ENCODE peak calls at places on chromosomes 5 and 9, in six cellular contexts. Q is mucosa of descending colon, J is fibroblast of pulmonary artery, C is HFF-Myc, D is ovary, U is glutamatergic neuron. M is an unnamed sample.

GRCh38 chr9:99785010-99785590 is 36.6 kb upstream of the NR4A3 start:
- DNase-seq in Q (no peak), J (no peak), C (no peak), D (no peak), U (no peak), M (no peak)

GRCh38 chr9:4678679-4679267 is 596 bp upstream of the CDC37L1 start:
- DNase-seq in Q (no peak), J (peak; percentile 56), C (no peak), D (no peak), U (no peak), M (no peak)

GRCh38 chr5:146329697-146330096 is 8.9 kb upstream of the POU4F3 start:
- DNase-seq in Q (no peak), J (no peak), C (no peak), D (no peak), U (no peak), M (no peak)

GRCh38 chr5:181173027-181173419 is 25.6 kb downstream of the OR2V2 start:
- DNase-seq in Q (no peak), J (no peak), C (no peak), D (no peak), U (no peak), M (no peak)

GRCh38 chr5:93577807-93578178 is 3.2 kb downstream of the NR2F1-AS1 start:
- DNase-seq in Q (no peak), J (no peak), C (no peak), D (no peak), U (no peak), M (no peak)

GRCh38 chr5:154479160-154479943 is 1.3 kb upstream of the HAND1 start:
- DNase-seq in Q (no peak), J (no peak), C (no peak), D (no peak), U (no peak), M (no peak)

GRCh38 chr9:36276840-36277239 is 18.6 kb upstream of the GNE start:
- DNase-seq in Q (no peak), J (peak; percentile 79), C (peak; percentile 67), D (no peak), U (no peak), M (no peak)

GRCh38 chr5:123429993-123430392 is 6.8 kb upstream of the CEP120 start:
- DNase-seq in Q (no peak), J (peak; percentile 98), C (no peak), D (no peak), U (no peak), M (no peak)

DNA sequence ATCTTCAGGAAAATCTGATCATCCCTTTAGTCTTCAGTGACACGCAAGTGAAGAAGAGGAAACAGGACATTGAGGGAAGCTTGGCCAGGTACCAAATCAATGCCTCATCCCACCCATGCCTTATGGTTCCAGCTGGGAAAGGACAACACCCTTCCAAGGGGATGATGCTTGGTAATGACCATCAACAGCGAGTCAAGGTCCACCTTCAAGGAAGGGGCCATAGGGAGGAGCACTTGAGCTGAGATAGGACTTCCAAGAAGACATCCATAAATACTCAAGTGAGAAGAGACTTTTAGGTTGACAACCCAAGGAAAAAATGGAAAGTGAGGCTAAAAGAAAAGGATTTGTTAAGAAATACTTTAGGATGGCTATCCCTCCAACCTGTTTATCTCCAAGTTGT is 27.1 kb upstream of the GAS1 start:
- DNase-seq in Q (no peak), J (no peak), C (no peak), D (no peak), U (no peak), M (no peak)
- TF ChIP-seq CTCF in Q (no peak), J (no peak), C (no peak), D (no peak), U (no peak), M (no peak)

GRCh38 chr5:95222836-95223235 is 62.1 kb downstream of the MCTP1 start:
- DNase-seq in Q (no peak), J (no peak), C (no peak), D (no peak), U (no peak), M (no peak)
- TF ChIP-seq CTCF in Q (no peak), J (no peak), C (no peak), D (no peak), U (no peak), M (no peak)

GRCh38 chr5:95960802-95961616 is 642 bp downstream of the ELL2 start:
- DNase-seq in Q (peak; percentile 90), J (peak; percentile 84), C (no peak), D (peak; percentile 85), U (peak; percentile 89), M (peak; percentile 92)
- TF ChIP-seq CTCF in Q (peak; percentile 76), J (peak; percentile 25), C (peak; percentile 57), D (peak; percentile 84), U (peak; percentile 74), M (peak; percentile 85)

GRCh38 chr5:111517853-111518501 is 5.6 kb upstream of the STARD4 start:
- DNase-seq in Q (no peak), J (no peak), C (no peak), D (no peak), U (no peak), M (no peak)

GRCh38 chr5:111520908-111521307 is 8.6 kb upstream of the STARD4 start:
- DNase-seq in Q (no peak), J (no peak), C (no peak), D (no peak), U (no peak), M (no peak)

GRCh38 chr5:111514087-111514486 is 1.8 kb upstream of the STARD4 start:
- DNase-seq in Q (no peak), J (peak; percentile 39), C (no peak), D (no peak), U (no peak), M (no peak)

GRCh38 chr5:111513175-111513520 is 813 bp upstream of the STARD4 start:
- DNase-seq in Q (no peak), J (no peak), C (no peak), D (no peak), U (no peak), M (no peak)

DNA sequence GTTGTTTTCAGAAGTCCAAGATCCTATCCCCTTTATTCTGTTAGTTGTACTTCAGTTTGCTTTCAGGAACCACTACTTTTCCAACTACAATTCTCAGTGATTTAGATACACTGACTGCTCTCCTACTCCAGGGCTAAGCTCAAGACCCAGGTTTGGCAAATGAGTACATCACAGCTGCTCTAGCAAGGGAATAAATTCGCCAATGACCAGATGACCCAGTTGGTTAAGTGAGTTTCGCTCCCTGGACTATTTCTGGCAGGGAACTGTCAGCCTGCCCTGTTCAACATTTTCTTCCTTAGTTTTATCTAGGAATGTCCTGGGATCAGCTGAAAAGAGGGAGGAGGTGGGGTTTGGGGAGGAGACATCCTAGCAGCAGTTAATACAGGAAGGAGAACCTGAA is 6.4 kb upstream of the STARD4 start:
- DNase-seq in Q (no peak), J (no peak), C (no peak), D (no peak), U (no peak), M (no peak)
- TF ChIP-seq CTCF in Q (no peak), J (no peak), C (no peak), D (no peak), U (no peak), M (no peak)

GRCh38 chr5:68960961-68961360 is 132.9 kb upstream of the SLC30A5 start:
- DNase-seq in Q (no peak), J (no peak), C (no peak), D (no peak), U (no peak), M (no peak)
- TF ChIP-seq CTCF in Q (no peak), J (no peak), C (no peak), D (no peak), U (no peak), M (no peak)

DNA sequence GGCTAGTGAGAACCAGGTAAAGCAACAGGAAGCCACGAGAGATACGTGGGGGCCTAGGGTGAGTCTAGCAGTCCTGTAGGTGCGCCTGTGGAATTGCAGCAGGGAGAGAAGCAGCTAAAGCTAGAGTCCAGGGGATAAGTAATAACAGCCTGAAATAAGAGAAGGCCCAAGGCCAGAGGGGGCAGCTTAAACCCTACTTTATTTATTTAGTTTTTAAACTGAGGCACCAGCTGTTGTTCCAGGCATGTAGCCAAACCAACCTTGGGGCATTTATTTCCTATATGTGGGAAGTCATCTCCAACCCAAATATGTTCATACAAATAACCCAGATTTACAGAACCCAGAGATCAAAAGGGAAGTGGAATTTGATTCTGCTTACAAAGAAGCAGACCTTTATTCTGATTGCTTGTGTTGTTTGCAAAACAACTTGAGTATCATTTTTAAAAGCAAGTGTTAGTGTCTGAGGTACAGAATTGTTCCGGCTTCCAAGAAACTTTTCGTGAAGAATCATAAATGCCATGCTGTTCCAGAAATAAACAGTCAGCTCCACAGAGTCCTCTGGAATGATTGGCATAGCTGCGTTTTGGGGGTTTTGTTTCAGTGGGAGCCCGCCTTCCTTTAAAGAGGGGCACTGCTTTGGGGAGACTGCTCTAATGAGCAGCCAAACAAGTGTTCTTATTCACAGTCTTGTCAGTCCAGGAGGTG is 93.3 kb downstream of the GLDC start:
- DNase-seq in Q (no peak), J (peak; percentile 64), C (peak; percentile 46), D (no peak), U (no peak), M (no peak)
- TF ChIP-seq CTCF in Q (no peak), J (peak; percentile 27), C (peak; percentile 24), D (no peak), U (no peak), M (no peak)

DNA sequence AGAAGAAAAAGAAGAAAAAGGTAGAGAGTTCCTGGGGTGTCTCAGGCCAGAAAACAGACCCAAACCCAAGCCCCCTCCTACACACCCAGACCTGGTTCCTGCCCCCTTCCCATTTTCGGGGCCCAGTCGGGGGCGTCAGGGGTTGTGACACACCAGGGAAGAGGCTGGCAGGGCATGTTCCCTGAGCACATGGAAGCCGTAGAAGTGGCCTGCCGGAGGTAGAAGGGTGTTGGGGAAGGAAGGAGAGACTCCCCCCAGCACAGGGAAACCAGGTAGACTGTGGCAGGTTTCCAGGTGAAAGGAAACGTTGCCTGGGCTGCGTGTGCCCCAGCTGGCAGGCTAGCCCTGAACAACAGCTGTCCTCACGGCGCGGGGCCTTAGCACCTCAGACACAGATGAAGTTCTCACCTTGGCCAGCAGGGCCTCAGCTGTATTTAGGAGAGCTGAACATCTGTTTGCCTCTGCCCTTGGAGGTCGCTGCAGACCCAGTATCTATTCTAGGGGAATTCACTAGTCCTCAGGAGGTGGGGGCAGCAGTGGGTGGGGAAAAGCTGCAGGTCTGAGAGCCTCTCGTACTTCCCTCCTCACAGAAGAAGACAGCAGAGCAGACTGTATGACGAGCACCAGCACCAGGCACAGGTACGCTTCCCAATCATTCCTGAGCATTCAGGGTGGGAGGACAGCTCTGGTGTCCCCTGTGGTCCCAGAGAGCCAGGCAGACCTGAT is 14.1 kb downstream of the CD74 start:
- DNase-seq in Q (no peak), J (no peak), C (no peak), D (no peak), U (no peak), M (peak; percentile 44)
- TF ChIP-seq CTCF in Q (no peak), J (peak; percentile 2), C (peak; percentile 25), D (no peak), U (peak; percentile 59), M (no peak)

M was measured in lower lobe of right lung.